ENCODE peak calls at places on chromosomes 6 and 20, in six cellular contexts. One of them, this sample, is unnamed.

GRCh38 chr6:70241031-70241430 is 61.9 kb downstream of the COL9A1 start:
- DNase-seq in B cell: no peak
- DNase-seq in omental fat pad: no peak
- DNase-seq in osteocyte: no peak
- DNase-seq in endothelial cell: no peak
- DNase-seq in neural progenitor cell: no peak
- DNase-seq in this sample: no peak

GRCh38 chr20:31966991-31967655 is 828 bp upstream of the XKR7 start:
- DNase-seq in B cell: no peak
- DNase-seq in omental fat pad: no peak
- DNase-seq in osteocyte: no peak
- DNase-seq in endothelial cell: no peak
- DNase-seq in neural progenitor cell: no peak
- DNase-seq in this sample: no peak

GRCh38 chr6:143677891-143678737 is at the start of gene PHACTR2:
- DNase-seq in B cell: peak
- DNase-seq in omental fat pad: peak
- DNase-seq in osteocyte: peak
- DNase-seq in endothelial cell: peak
- DNase-seq in neural progenitor cell: peak
- DNase-seq in this sample: peak

GRCh38 chr6:137416376-137417109 is 77.7 kb downstream of the OLIG3 start:
- DNase-seq in B cell: no peak
- DNase-seq in omental fat pad: no peak
- DNase-seq in osteocyte: no peak
- DNase-seq in endothelial cell: no peak
- DNase-seq in neural progenitor cell: no peak
- DNase-seq in this sample: peak

GRCh38 chr6:76000629-76001028 is 71.8 kb downstream of the IMPG1 start:
- DNase-seq in B cell: no peak
- DNase-seq in omental fat pad: no peak
- DNase-seq in osteocyte: no peak
- DNase-seq in endothelial cell: no peak
- DNase-seq in neural progenitor cell: no peak
- DNase-seq in this sample: no peak

GRCh38 chr6:32685603-32686002 is 19.1 kb upstream of the HLA-DQB1 start:
- DNase-seq in B cell: no peak
- DNase-seq in omental fat pad: no peak
- DNase-seq in osteocyte: no peak
- DNase-seq in endothelial cell: no peak
- DNase-seq in neural progenitor cell: no peak
- DNase-seq in this sample: no peak

GRCh38 chr6:22300287-22300998 is 3.6 kb upstream of the PRL start:
- DNase-seq in B cell: no peak
- DNase-seq in omental fat pad: no peak
- DNase-seq in osteocyte: no peak
- DNase-seq in endothelial cell: no peak
- DNase-seq in neural progenitor cell: no peak
- DNase-seq in this sample: peak

GRCh38 chr6:149809798-149810197 is 54.4 kb downstream of the LRP11 start:
- DNase-seq in B cell: no peak
- DNase-seq in omental fat pad: no peak
- DNase-seq in osteocyte: no peak
- DNase-seq in endothelial cell: no peak
- DNase-seq in neural progenitor cell: no peak
- DNase-seq in this sample: no peak

GRCh38 chr6:138349891-138350290 is 27.8 kb upstream of the SMIM28 start:
- DNase-seq in B cell: no peak
- DNase-seq in omental fat pad: no peak
- DNase-seq in osteocyte: no peak
- DNase-seq in endothelial cell: no peak
- DNase-seq in neural progenitor cell: no peak
- DNase-seq in this sample: peak

GRCh38 chr6:45838486-45838885 is 177.2 kb downstream of the CLIC5 start:
- DNase-seq in B cell: no peak
- DNase-seq in omental fat pad: no peak
- DNase-seq in osteocyte: no peak
- DNase-seq in endothelial cell: no peak
- DNase-seq in neural progenitor cell: no peak
- DNase-seq in this sample: no peak

GRCh38 chr6:112906737-112907136 is 559.6 kb downstream of the RFPL4B start:
- DNase-seq in B cell: no peak
- DNase-seq in omental fat pad: no peak
- DNase-seq in osteocyte: no peak
- DNase-seq in endothelial cell: no peak
- DNase-seq in neural progenitor cell: no peak
- DNase-seq in this sample: peak

GRCh38 chr6:135583256-135583758 is 85.8 kb upstream of the AHI1 start:
- DNase-seq in B cell: no peak
- DNase-seq in omental fat pad: no peak
- DNase-seq in osteocyte: no peak
- DNase-seq in endothelial cell: no peak
- DNase-seq in neural progenitor cell: no peak
- DNase-seq in this sample: peak

GRCh38 chr6:109428889-109429477 is 11.4 kb downstream of the PPIL6 start:
- DNase-seq in B cell: no peak
- DNase-seq in omental fat pad: no peak
- DNase-seq in osteocyte: no peak
- DNase-seq in endothelial cell: no peak
- DNase-seq in neural progenitor cell: no peak
- DNase-seq in this sample: peak

GRCh38 chr6:47153066-47153755 is 111.1 kb upstream of the ADGRF1 start:
- DNase-seq in B cell: no peak
- DNase-seq in omental fat pad: no peak
- DNase-seq in osteocyte: no peak
- DNase-seq in endothelial cell: no peak
- DNase-seq in neural progenitor cell: no peak
- DNase-seq in this sample: peak

GRCh38 chr20:49831022-49831769 is 18.6 kb downstream of the SLC9A8 start:
- DNase-seq in B cell: no peak
- DNase-seq in omental fat pad: no peak
- DNase-seq in osteocyte: no peak
- DNase-seq in endothelial cell: no peak
- DNase-seq in neural progenitor cell: no peak
- DNase-seq in this sample: peak

GRCh38 chr6:142361765-142362540 is 60.1 kb downstream of the ADGRG6 start:
- DNase-seq in B cell: no peak
- DNase-seq in omental fat pad: no peak
- DNase-seq in osteocyte: no peak
- DNase-seq in endothelial cell: no peak
- DNase-seq in neural progenitor cell: no peak
- DNase-seq in this sample: peak

DNA sequence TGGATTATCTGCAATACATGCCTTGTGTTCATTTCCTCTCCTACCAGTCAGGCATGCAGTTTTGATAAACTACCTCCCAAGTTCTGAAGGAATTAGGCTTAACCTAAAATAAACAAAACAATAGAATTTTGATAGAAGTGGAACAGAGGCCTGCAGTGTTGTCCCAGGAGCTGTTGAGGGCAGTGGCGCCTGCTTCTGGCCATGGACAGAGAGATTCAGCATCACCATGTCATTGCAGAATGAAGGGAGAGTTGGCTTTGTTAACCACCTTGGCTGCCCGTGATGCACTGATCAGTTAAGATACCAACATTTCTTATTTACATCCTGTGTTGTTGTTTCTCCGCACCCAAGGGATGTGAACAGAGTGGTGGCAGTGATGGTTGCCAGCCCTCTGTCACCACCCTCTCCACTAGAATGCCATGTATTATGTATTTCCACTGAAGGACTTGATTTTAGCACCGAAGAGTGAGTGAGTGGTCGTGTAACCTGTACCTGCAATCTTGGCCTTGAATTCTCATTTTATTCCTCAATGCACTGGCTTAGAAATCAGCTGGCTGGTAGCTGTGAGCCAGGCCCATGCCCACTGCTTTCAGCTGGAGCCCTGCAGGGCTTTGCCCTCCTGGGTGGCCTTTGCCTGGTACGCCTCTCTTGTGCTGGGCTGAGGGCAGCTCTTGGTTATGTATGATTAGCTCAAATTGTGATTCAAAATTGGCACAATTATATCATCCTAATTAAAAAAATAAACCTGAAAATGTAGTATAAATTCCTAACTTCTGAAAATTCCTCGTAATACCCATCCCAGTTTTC is 56.5 kb downstream of the SHLD1 start:
- DNase-seq in B cell: no peak
- DNase-seq in omental fat pad: no peak
- DNase-seq in osteocyte: peak
- DNase-seq in endothelial cell: no peak
- DNase-seq in neural progenitor cell: peak
- DNase-seq in this sample: peak
- TF ChIP-seq CTCF in B cell: no peak
- TF ChIP-seq CTCF in omental fat pad: no peak
- TF ChIP-seq CTCF in osteocyte: no peak
- TF ChIP-seq CTCF in endothelial cell: no peak
- TF ChIP-seq CTCF in neural progenitor cell: peak
- TF ChIP-seq CTCF in this sample: peak

GRCh38 chr6:6376845-6377244 is 56.4 kb upstream of the F13A1 start:
- DNase-seq in B cell: no peak
- DNase-seq in omental fat pad: no peak
- DNase-seq in osteocyte: no peak
- DNase-seq in endothelial cell: no peak
- DNase-seq in neural progenitor cell: no peak
- DNase-seq in this sample: no peak
- TF ChIP-seq CTCF in B cell: no peak
- TF ChIP-seq CTCF in omental fat pad: no peak
- TF ChIP-seq CTCF in osteocyte: no peak
- TF ChIP-seq CTCF in endothelial cell: no peak
- TF ChIP-seq CTCF in neural progenitor cell: no peak
- TF ChIP-seq CTCF in this sample: no peak

GRCh38 chr20:2312876-2313275 is 17.1 kb downstream of the TGM3 start:
- DNase-seq in B cell: no peak
- DNase-seq in omental fat pad: no peak
- DNase-seq in osteocyte: no peak
- DNase-seq in endothelial cell: no peak
- DNase-seq in neural progenitor cell: no peak
- DNase-seq in this sample: no peak
- TF ChIP-seq CTCF in B cell: no peak
- TF ChIP-seq CTCF in omental fat pad: no peak
- TF ChIP-seq CTCF in osteocyte: no peak
- TF ChIP-seq CTCF in endothelial cell: no peak
- TF ChIP-seq CTCF in neural progenitor cell: no peak
- TF ChIP-seq CTCF in this sample: no peak

GRCh38 chr20:4227085-4227821 is 211.9 kb upstream of the RNF24 start:
- DNase-seq in B cell: no peak
- DNase-seq in omental fat pad: no peak
- DNase-seq in osteocyte: no peak
- DNase-seq in endothelial cell: no peak
- DNase-seq in neural progenitor cell: peak
- DNase-seq in this sample: peak
- TF ChIP-seq CTCF in B cell: no peak
- TF ChIP-seq CTCF in omental fat pad: no peak
- TF ChIP-seq CTCF in osteocyte: peak
- TF ChIP-seq CTCF in endothelial cell: no peak
- TF ChIP-seq CTCF in neural progenitor cell: peak
- TF ChIP-seq CTCF in this sample: peak

GRCh38 chr6:120493483-120493882 is 840.8 kb downstream of the TBC1D32 start:
- DNase-seq in B cell: no peak
- DNase-seq in omental fat pad: no peak
- DNase-seq in osteocyte: no peak
- DNase-seq in endothelial cell: no peak
- DNase-seq in neural progenitor cell: no peak
- DNase-seq in this sample: no peak

DNA sequence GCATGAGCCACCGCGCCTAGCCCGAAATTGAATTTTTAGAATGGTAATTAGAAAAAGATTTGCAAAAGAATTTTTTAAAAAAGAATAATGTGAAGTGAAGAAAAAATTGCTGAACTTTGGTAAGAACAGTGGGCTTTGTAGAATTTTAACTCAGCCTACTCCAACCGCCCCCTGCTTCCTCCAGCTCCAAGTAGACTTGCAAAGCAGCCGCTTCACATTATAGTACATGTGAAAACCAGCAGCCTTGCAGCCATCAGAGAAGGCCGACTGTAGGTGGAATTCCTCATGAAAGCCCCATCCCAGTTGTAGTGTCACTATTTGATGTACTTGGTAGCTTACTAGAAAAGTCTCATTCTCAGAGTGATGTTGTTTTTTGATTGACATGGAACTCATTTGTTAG is 835.6 kb downstream of the TBC1D32 start:
- DNase-seq in B cell: no peak
- DNase-seq in omental fat pad: no peak
- DNase-seq in osteocyte: no peak
- DNase-seq in endothelial cell: no peak
- DNase-seq in neural progenitor cell: no peak
- DNase-seq in this sample: no peak
- TF ChIP-seq CTCF in B cell: no peak
- TF ChIP-seq CTCF in omental fat pad: no peak
- TF ChIP-seq CTCF in osteocyte: no peak
- TF ChIP-seq CTCF in endothelial cell: no peak
- TF ChIP-seq CTCF in neural progenitor cell: no peak
- TF ChIP-seq CTCF in this sample: no peak

DNA sequence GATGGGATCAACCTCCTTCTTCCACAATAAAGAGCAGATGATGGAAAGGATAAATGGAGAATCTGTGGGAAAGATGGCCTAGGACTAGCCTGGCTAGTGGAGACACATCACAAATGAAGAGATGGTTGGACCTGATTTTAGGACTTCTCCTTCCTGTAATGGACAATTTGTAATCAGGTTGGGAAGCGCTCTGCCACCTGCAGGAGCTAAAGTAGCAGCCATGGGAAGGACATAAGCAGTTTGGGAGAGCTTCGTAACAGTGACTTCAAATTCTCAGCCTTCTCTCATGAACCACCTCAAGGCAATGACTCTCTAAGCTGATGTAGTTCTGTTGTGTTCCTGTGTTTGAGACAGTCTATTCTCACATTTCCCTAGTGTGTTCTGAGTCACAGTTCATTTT is 137.9 kb upstream of the BMP2 start:
- DNase-seq in B cell: no peak
- DNase-seq in omental fat pad: no peak
- DNase-seq in osteocyte: no peak
- DNase-seq in endothelial cell: no peak
- DNase-seq in neural progenitor cell: no peak
- DNase-seq in this sample: no peak
- TF ChIP-seq CTCF in B cell: no peak
- TF ChIP-seq CTCF in omental fat pad: no peak
- TF ChIP-seq CTCF in osteocyte: no peak
- TF ChIP-seq CTCF in endothelial cell: no peak
- TF ChIP-seq CTCF in neural progenitor cell: no peak
- TF ChIP-seq CTCF in this sample: no peak

GRCh38 chr6:166415833-166416347 is 33.1 kb upstream of the MPC1 start:
- DNase-seq in B cell: no peak
- DNase-seq in omental fat pad: no peak
- DNase-seq in osteocyte: no peak
- DNase-seq in endothelial cell: no peak
- DNase-seq in neural progenitor cell: no peak
- DNase-seq in this sample: no peak
- TF ChIP-seq CTCF in B cell: no peak
- TF ChIP-seq CTCF in omental fat pad: no peak
- TF ChIP-seq CTCF in osteocyte: no peak
- TF ChIP-seq CTCF in endothelial cell: no peak
- TF ChIP-seq CTCF in neural progenitor cell: no peak
- TF ChIP-seq CTCF in this sample: no peak

DNA sequence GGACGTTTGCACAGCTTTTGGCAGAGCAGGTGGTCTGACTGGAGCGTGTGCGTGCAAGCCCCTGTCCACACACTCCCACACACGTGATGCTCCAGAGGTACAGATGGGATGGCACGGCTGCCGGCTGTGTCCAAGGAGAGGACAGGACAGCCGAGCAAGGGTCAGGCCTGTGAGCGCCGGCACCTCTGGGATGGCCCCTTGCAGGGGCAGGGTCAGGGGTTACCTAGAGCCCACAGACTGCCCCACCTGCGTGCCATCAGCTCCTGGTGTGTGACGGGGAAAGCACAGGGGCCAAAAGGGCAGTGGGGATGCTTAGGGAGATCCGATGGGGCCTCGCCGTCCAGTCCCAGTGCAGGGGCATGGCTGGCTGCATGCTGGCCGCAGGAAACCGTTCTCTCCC is 189.7 kb downstream of the TAF4 start:
- DNase-seq in B cell: no peak
- DNase-seq in omental fat pad: no peak
- DNase-seq in osteocyte: no peak
- DNase-seq in endothelial cell: no peak
- DNase-seq in neural progenitor cell: no peak
- DNase-seq in this sample: no peak
- TF ChIP-seq CTCF in B cell: no peak
- TF ChIP-seq CTCF in omental fat pad: no peak
- TF ChIP-seq CTCF in osteocyte: no peak
- TF ChIP-seq CTCF in endothelial cell: no peak
- TF ChIP-seq CTCF in neural progenitor cell: no peak
- TF ChIP-seq CTCF in this sample: no peak